ENCODE peak calls at places on chromosomes 1 and 21, in five cellular contexts. K, E, Z, V and G are unnamed samples.

GRCh38 chr1:99659755-99660210 is 13.9 kb downstream of the PALMD start:
- DNase-seq in K (no peak), E (peak; percentile 99), Z (no peak), V (no peak), G (no peak)

GRCh38 chr21:36849461-36849860 is 117.0 kb downstream of the HLCS start:
- DNase-seq in K (no peak), E (no peak), Z (peak; percentile 30), V (no peak), G (no peak)

GRCh38 chr1:67843335-67843734 is 10.1 kb upstream of the GNG12 start:
- DNase-seq in K (no peak), E (no peak), Z (no peak), V (no peak), G (no peak)

GRCh38 chr1:11882814-11883538 is 24.2 kb upstream of the NPPB start:
- DNase-seq in K (peak; percentile 81), E (peak; percentile 21), Z (no peak), V (no peak), G (no peak)

GRCh38 chr21:37965088-37965805 is 49.0 kb upstream of the KCNJ6 start:
- DNase-seq in K (no peak), E (no peak), Z (no peak), V (no peak), G (no peak)

GRCh38 chr1:153697191-153697872 is 18.8 kb downstream of the NPR1 start:
- DNase-seq in K (peak; percentile 75), E (peak; percentile 37), Z (no peak), V (no peak), G (no peak)

GRCh38 chr1:172588296-172589291 is 55.6 kb downstream of the SUCO start:
- DNase-seq in K (no peak), E (peak; percentile 84), Z (no peak), V (no peak), G (peak; percentile 58)

GRCh38 chr1:228830954-228831481 is 95.7 kb downstream of the RHOU start:
- DNase-seq in K (no peak), E (peak; percentile 82), Z (no peak), V (no peak), G (peak; percentile 7)

GRCh38 chr1:235327559-235328270 is at the start of gene ARID4B:
- DNase-seq in K (peak; percentile 89), E (no peak), Z (peak; percentile 32), V (no peak), G (no peak)

GRCh38 chr1:84996846-84997666 is at the start of gene MCOLN2:
- DNase-seq in K (peak; percentile 84), E (peak; percentile 12), Z (peak; percentile 18), V (peak; percentile 26), G (no peak)